ENCODE peak calls at places on chromosomes 3 and 15, in eight cellular contexts. Z is AG10803, T is neural crest cell, K is heart right ventricle, V is left lung, C is cardiac muscle cell, D is cardiac fibroblast, A is BE2C. X is an unnamed sample.

GRCh38 chr3:65342084-65342683 is 654.4 kb upstream of the ADAMTS9 start:
- DNase-seq in Z (peak), T (peak), K (peak), V (peak), C (peak), D (peak), A (peak), X (peak)

GRCh38 chr3:132726341-132726823 is 4.2 kb upstream of the NPHP3 start:
- DNase-seq in Z (peak), T (no peak), K (no peak), V (no peak), C (peak), D (peak), A (no peak), X (no peak)

GRCh38 chr3:71226565-71227281 is 356.8 kb downstream of the FOXP1 start:
- DNase-seq in Z (peak), T (no peak), K (peak), V (no peak), C (no peak), D (peak), A (no peak), X (no peak)

GRCh38 chr3:15645246-15645645 is 43.7 kb downstream of the BTD start:
- DNase-seq in Z (no peak), T (no peak), K (no peak), V (no peak), C (no peak), D (no peak), A (no peak), X (no peak)

GRCh38 chr15:34709866-34710265 is 44.9 kb downstream of the GJD2 start:
- DNase-seq in Z (peak), T (no peak), K (no peak), V (no peak), C (no peak), D (peak), A (no peak), X (no peak)

GRCh38 chr15:72706266-72706665 is 20.3 kb downstream of the BBS4 start:
- DNase-seq in Z (no peak), T (no peak), K (no peak), V (no peak), C (no peak), D (no peak), A (no peak), X (no peak)

GRCh38 chr3:18444597-18445420 is 19.7 kb upstream of the SATB1 start:
- DNase-seq in Z (peak), T (peak), K (peak), V (peak), C (peak), D (peak), A (peak), X (peak)

GRCh38 chr3:34394978-34395748 is 596.7 kb downstream of the PDCD6IP start:
- DNase-seq in Z (no peak), T (no peak), K (no peak), V (peak), C (no peak), D (no peak), A (no peak), X (no peak)

GRCh38 chr15:38069506-38069905 is 135.1 kb downstream of the TMCO5A start:
- DNase-seq in Z (peak), T (no peak), K (no peak), V (no peak), C (no peak), D (peak), A (no peak), X (no peak)

GRCh38 chr3:147838650-147839049 is 429.5 kb downstream of the ZIC1 start:
- DNase-seq in Z (peak), T (no peak), K (no peak), V (no peak), C (no peak), D (peak), A (peak), X (no peak)
- TF ChIP-seq CTCF in Z (peak), T (no peak), K (no peak), V (no peak), C (peak), D (no peak), A (peak), X (no peak)

GRCh38 chr3:134371542-134372324 is 2.5 kb downstream of the AMOTL2 start:
- DNase-seq in Z (peak), T (no peak), K (no peak), V (no peak), C (no peak), D (peak), A (no peak), X (no peak)
- TF ChIP-seq CTCF in Z (peak), T (peak), K (peak), V (no peak), C (peak), D (no peak), A (no peak), X (no peak)

GRCh38 chr3:107797586-107797985 is 274.8 kb downstream of the BBX start:
- DNase-seq in Z (no peak), T (no peak), K (no peak), V (no peak), C (no peak), D (peak), A (no peak), X (no peak)

GRCh38 chr3:107791450-107791849 is 268.7 kb downstream of the BBX start:
- DNase-seq in Z (no peak), T (no peak), K (no peak), V (no peak), C (no peak), D (no peak), A (no peak), X (no peak)

GRCh38 chr3:107795514-107796094 is 272.8 kb downstream of the BBX start:
- DNase-seq in Z (no peak), T (no peak), K (no peak), V (no peak), C (no peak), D (peak), A (peak), X (no peak)

GRCh38 chr3:107796786-107797185 is 274.0 kb downstream of the BBX start:
- DNase-seq in Z (peak), T (no peak), K (no peak), V (no peak), C (no peak), D (peak), A (no peak), X (no peak)

GRCh38 chr3:107794664-107795443 is 272.1 kb downstream of the BBX start:
- DNase-seq in Z (peak), T (no peak), K (no peak), V (no peak), C (no peak), D (no peak), A (no peak), X (no peak)
- TF ChIP-seq CTCF in Z (peak), T (peak), K (peak), V (no peak), C (peak), D (peak), A (peak), X (no peak)

DNA sequence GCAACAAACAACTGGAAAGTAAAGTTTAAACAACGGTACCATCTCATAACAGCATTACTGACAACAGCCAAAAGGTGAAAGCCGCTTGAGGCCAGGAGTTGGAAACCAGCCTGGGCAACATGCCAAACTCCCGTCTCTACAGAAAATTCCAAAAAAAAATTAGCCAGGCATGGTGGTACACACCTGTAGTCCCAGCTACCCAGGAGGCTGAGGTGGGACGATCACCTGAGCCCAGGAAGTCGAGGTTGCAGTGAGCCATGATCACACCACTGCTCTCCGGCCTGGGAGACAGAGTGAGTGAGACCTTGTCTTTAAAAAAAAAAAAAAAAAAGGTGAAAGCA is 4.4 kb downstream of the TNK2 start:
- DNase-seq in Z (no peak), T (no peak), K (no peak), V (no peak), C (no peak), D (no peak), A (no peak), X (no peak)
- TF ChIP-seq CTCF in Z (no peak), T (no peak), K (no peak), V (no peak), C (no peak), D (no peak), A (no peak), X (no peak)